ENCODE peak calls at places on chromosomes 13 and 19, in four cellular contexts. Y, T, F and N are unnamed samples.

GRCh38 chr19:14021474-14021873 is 6.5 kb upstream of the RLN3 start:
- DNase-seq in Y (no peak), F (no peak), T (no peak), N (no peak)

GRCh38 chr19:19498255-19498991 is 16.9 kb downstream of the TSSK6 start:
- DNase-seq in F (no peak), T (no peak), Y (no peak), N (no peak)

GRCh38 chr19:49042177-49042576 is 1.5 kb upstream of the CGB5 start:
- DNase-seq in F (no peak), Y (no peak), T (no peak), N (no peak)

GRCh38 chr19:18733196-18733647 is 49.7 kb downstream of the CRTC1 start:
- DNase-seq in Y (no peak), T (peak; percentile 38), F (peak; percentile 19), N (no peak)

GRCh38 chr13:100443278-100443997 is 145.2 kb downstream of the GGACT start:
- DNase-seq in Y (no peak), F (no peak), T (no peak), N (no peak)

GRCh38 chr19:7642295-7643046 is 5.6 kb downstream of the STXBP2 start:
- DNase-seq in F (no peak), Y (no peak), T (no peak), N (no peak)

GRCh38 chr19:29860492-29860891 is 48.7 kb downstream of the CCNE1 start:
- DNase-seq in F (no peak), Y (no peak), T (no peak), N (no peak)

GRCh38 chr19:1905863-1906375 is 720 bp downstream of the ADAT3 start:
- DNase-seq in Y (no peak), T (no peak), F (no peak), N (no peak)

GRCh38 chr13:81791636-81792035 is 1450.7 kb upstream of the SPRY2 start:
- DNase-seq in T (no peak), F (no peak), Y (no peak), N (no peak)

GRCh38 chr19:5150902-5151741 is 182.2 kb downstream of the KDM4B start:
- DNase-seq in T (no peak), Y (no peak), F (no peak), N (no peak)

GRCh38 chr13:31556376-31556775 is 182.9 kb upstream of the RXFP2 start:
- DNase-seq in Y (no peak), T (no peak), F (no peak), N (no peak)

GRCh38 chr13:46389457-46389856 is 2.4 kb upstream of the RUBCNL start:
- DNase-seq in Y (no peak), T (no peak), F (no peak), N (no peak)

GRCh38 chr19:1045247-1045603 is 5.3 kb downstream of the ABCA7 start:
- DNase-seq in F (peak; percentile 73), T (no peak), Y (peak; percentile 69), N (no peak)

GRCh38 chr13:79776538-79776937 is 295.6 kb downstream of the NDFIP2 start:
- DNase-seq in F (peak; percentile 13), Y (no peak), T (no peak), N (no peak)

GRCh38 chr19:40612831-40613668 is 11.9 kb downstream of the LTBP4 start:
- DNase-seq in F (peak; percentile 70), T (peak; percentile 58), Y (peak; percentile 83), N (peak; percentile 76)

GRCh38 chr19:6718741-6719539 is 1.5 kb downstream of the C3 start:
- DNase-seq in Y (no peak), T (no peak), F (no peak), N (peak; percentile 87)

GRCh38 chr13:36158606-36159005 is 27.4 kb upstream of the DCLK1 start:
- DNase-seq in T (no peak), F (no peak), Y (no peak), N (no peak)

GRCh38 chr19:494171-495046 is 1.9 kb upstream of the MADCAM1 start:
- DNase-seq in Y (no peak), T (no peak), F (no peak), N (no peak)

GRCh38 chr13:101331731-101332130 is 84.6 kb downstream of the NALCN start:
- DNase-seq in T (no peak), F (no peak), Y (no peak), N (no peak)

GRCh38 chr19:3443840-3444694 is 36.3 kb downstream of the SMIM24 start:
- DNase-seq in Y (no peak), T (no peak), F (no peak), N (peak; percentile 54)

GRCh38 chr19:32309711-32310390 is 35.6 kb upstream of the ZNF507 start:
- DNase-seq in T (no peak), F (no peak), Y (no peak), N (no peak)

GRCh38 chr19:10228925-10229324 is 2.2 kb downstream of the S1PR2 start:
- DNase-seq in F (no peak), Y (no peak), T (no peak), N (no peak)

GRCh38 chr13:111639196-111639705 is 318.8 kb downstream of the TEX29 start:
- DNase-seq in F (no peak), Y (no peak), T (no peak), N (no peak)

GRCh38 chr13:52010890-52011689 is at the start of gene ATP7B:
- DNase-seq in T (peak; percentile 34), Y (no peak), F (peak; percentile 34), N (peak; percentile 21)

GRCh38 chr19:10020851-10021250 is 7.6 kb downstream of the RDH8 start:
- DNase-seq in Y (no peak), F (no peak), T (no peak), N (no peak)

GRCh38 chr13:112991611-112992010 is 22.6 kb downstream of the MCF2L start:
- DNase-seq in T (no peak), Y (no peak), F (no peak), N (no peak)

GRCh38 chr13:106595623-106596022 is 27.7 kb upstream of the ARGLU1 start:
- DNase-seq in Y (no peak), T (no peak), F (no peak), N (no peak)

GRCh38 chr19:55209430-55210119 is at the start of gene PTPRH:
- DNase-seq in F (peak; percentile 83), T (no peak), Y (peak; percentile 86), N (no peak)

GRCh38 chr13:42066542-42066941 is 18.1 kb downstream of the DGKH start:
- DNase-seq in Y (no peak), F (no peak), T (no peak), N (no peak)

GRCh38 chr19:2775556-2776430 is 7.3 kb downstream of the SGTA start:
- DNase-seq in F (peak; percentile 71), Y (peak; percentile 65), T (no peak), N (peak; percentile 72)

GRCh38 chr19:15635016-15635805 is 5.5 kb upstream of the CYP4F3 start:
- DNase-seq in Y (no peak), T (no peak), F (no peak), N (no peak)

GRCh38 chr19:5006201-5006600 is 37.3 kb downstream of the KDM4B start:
- DNase-seq in Y (no peak), T (no peak), F (no peak), N (no peak)

GRCh38 chr13:44622701-44623100 is 46.6 kb upstream of the TSC22D1 start:
- DNase-seq in F (no peak), T (no peak), Y (no peak), N (no peak)

GRCh38 chr13:72255908-72256307 is 388.9 kb upstream of the DACH1 start:
- DNase-seq in Y (no peak), T (peak; percentile 40), F (peak; percentile 42), N (peak; percentile 56)

GRCh38 chr19:42066075-42066754 is 3.8 kb downstream of the GRIK5 start:
- DNase-seq in T (peak; percentile 37), Y (no peak), F (no peak), N (no peak)

GRCh38 chr13:47831265-47831664 is 169.8 kb downstream of the SUCLA2 start:
- DNase-seq in Y (no peak), T (no peak), F (no peak), N (no peak)

DNA sequence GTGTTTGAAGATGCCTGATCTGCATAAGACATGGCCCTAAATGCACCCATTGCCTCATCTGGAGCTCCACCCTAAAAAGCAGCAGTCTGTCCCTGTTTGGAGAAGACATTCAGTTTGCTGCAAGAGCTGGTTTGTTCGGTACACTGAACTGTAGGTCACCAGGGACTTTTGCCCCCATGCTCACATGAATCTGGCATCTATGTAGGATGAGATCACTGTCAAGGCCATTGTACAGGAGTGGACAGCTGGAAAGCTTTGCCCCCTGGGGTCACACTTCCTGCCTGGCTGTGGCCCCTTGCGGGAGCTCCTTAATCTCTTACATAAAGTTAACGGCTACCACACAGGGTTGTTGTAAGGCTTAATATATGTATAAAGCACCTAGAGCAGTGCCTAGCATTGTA is 73.0 kb downstream of the IPO5 start:
- DNase-seq in Y (no peak), T (no peak), F (no peak), N (no peak)
- TF ChIP-seq POLR2A in Y (no peak), T (no peak), F (no peak), N (no peak)

GRCh38 chr13:25179011-25179410 is 6.9 kb upstream of the AMER2 start:
- DNase-seq in Y (no peak), F (no peak), T (no peak), N (no peak)
- H3K9me3 ChIP-seq in Y (no peaks in the 10 kb centered on the region), F (no peaks in the 10 kb centered on the region), T (no peaks in the 10 kb centered on the region), N (no peaks in the 10 kb centered on the region)

GRCh38 chr19:50328257-50329145 is 676 bp downstream of the KCNC3 start:
- DNase-seq in F (no peak), T (no peak), Y (peak; percentile 53), N (no peak)
- H3K36me3 ChIP-seq in F (no peaks in the 10 kb centered on the region), T (peaks cover 3% of the 10 kb centered on the region), Y (no peaks in the 10 kb centered on the region), N (no peaks in the 10 kb centered on the region)

GRCh38 chr13:24074687-24075086 is 85.8 kb upstream of the SPATA13 start:
- DNase-seq in F (no peak), Y (no peak), T (no peak), N (peak; percentile 34)
- TF ChIP-seq POLR2A in F (no peak), Y (no peak), T (no peak), N (no peak)

GRCh38 chr19:50250450-50251136 is 47.2 kb downstream of the MYH14 start:
- DNase-seq in T (no peak), F (no peak), Y (no peak), N (no peak)
- H3K9me3 ChIP-seq in T (no peaks in the 10 kb centered on the region), F (no peaks in the 10 kb centered on the region), Y (no peaks in the 10 kb centered on the region), N (no peaks in the 10 kb centered on the region)

GRCh38 chr13:110445183-110445582 is 116.3 kb downstream of the RAB20 start:
- DNase-seq in Y (no peak), T (no peak), F (no peak), N (no peak)

GRCh38 chr13:110445722-110446569 is 115.6 kb downstream of the RAB20 start:
- DNase-seq in F (no peak), T (no peak), Y (no peak), N (no peak)

GRCh38 chr13:110442946-110443632 is 118.4 kb downstream of the RAB20 start:
- DNase-seq in T (no peak), F (no peak), Y (no peak), N (peak; percentile 43)

GRCh38 chr13:110444226-110444653 is 117.3 kb downstream of the RAB20 start:
- DNase-seq in Y (no peak), F (no peak), T (peak; percentile 60), N (peak; percentile 55)

GRCh38 chr13:110443633-110444225 is 117.8 kb downstream of the RAB20 start:
- DNase-seq in Y (no peak), F (no peak), T (no peak), N (no peak)
- H3K36me3 ChIP-seq in Y (peaks cover 24% of the 10 kb centered on the region), F (no peaks in the 10 kb centered on the region), T (peaks cover 27% of the 10 kb centered on the region), N (no peaks in the 10 kb centered on the region)

GRCh38 chr13:33645591-33646554 is 172.1 kb upstream of the RFC3 start:
- DNase-seq in Y (no peak), T (no peak), F (no peak), N (no peak)
- TF ChIP-seq POLR2A in Y (no peak), T (no peak), F (no peak), N (no peak)